ENCODE peak calls at places on chromosomes 13 and 19, in four cellular contexts. L is memory B cell, Q is esophagus squamous epithelium, T is BE2C. R is an unnamed sample.

GRCh38 chr19:2549701-2550191 is 73.8 kb downstream of the GADD45B start:
- DNase-seq in L (no peak), Q (no peak), T (no peak), R (no peak)

GRCh38 chr19:1523412-1524205 is at the start of gene PLK5:
- DNase-seq in L (no peak), Q (no peak), T (no peak), R (no peak)

GRCh38 chr19:294819-295686 is 3.9 kb upstream of the PLPP2 start:
- DNase-seq in L (peak), Q (no peak), T (no peak), R (peak)

GRCh38 chr19:46818812-46819211 is 30.4 kb upstream of the SLC1A5 start:
- DNase-seq in L (no peak), Q (no peak), T (no peak), R (no peak)

GRCh38 chr13:25778808-25779207 is 273.0 kb downstream of the SHISA2 start:
- DNase-seq in L (no peak), Q (no peak), T (no peak), R (no peak)

GRCh38 chr19:27746691-27747380 is 1466.1 kb downstream of the UQCRFS1 start:
- DNase-seq in L (no peak), Q (no peak), T (peak), R (peak)

GRCh38 chr13:78657699-78658629 is 991 bp downstream of the OBI1 start:
- DNase-seq in L (no peak), Q (no peak), T (no peak), R (peak)

GRCh38 chr19:39736088-39736487 is 1.7 kb downstream of the CLC start:
- DNase-seq in L (no peak), Q (no peak), T (no peak), R (no peak)

GRCh38 chr19:14367016-14367415 is 14.2 kb upstream of the ADGRE5 start:
- DNase-seq in L (no peak), Q (no peak), T (no peak), R (no peak)

GRCh38 chr13:85314686-85315085 is 484.5 kb downstream of the SLITRK6 start:
- DNase-seq in L (no peak), Q (no peak), T (no peak), R (no peak)

GRCh38 chr13:36848228-36848982 is 29.4 kb downstream of the RFXAP start:
- DNase-seq in L (no peak), Q (no peak), T (peak), R (no peak)

GRCh38 chr13:114134944-114135610 is 2.7 kb upstream of the RASA3 start:
- DNase-seq in L (no peak), Q (no peak), T (no peak), R (no peak)

GRCh38 chr13:100611678-100612492 is 23.3 kb upstream of the GGACT start:
- DNase-seq in L (no peak), Q (no peak), T (no peak), R (no peak)

GRCh38 chr13:111247552-111247951 is 72.9 kb upstream of the TEX29 start:
- DNase-seq in L (no peak), Q (no peak), T (no peak), R (no peak)

GRCh38 chr13:30616927-30617314 is 799 bp upstream of the USPL1 start:
- DNase-seq in L (no peak), Q (no peak), T (peak), R (no peak)

GRCh38 chr13:100044936-100045335 is 44.0 kb upstream of the PCCA start:
- DNase-seq in L (no peak), Q (no peak), T (no peak), R (no peak)

GRCh38 chr13:51520524-51520923 is 63.7 kb upstream of the WDFY2 start:
- DNase-seq in L (no peak), Q (no peak), T (no peak), R (no peak)

GRCh38 chr13:69999875-70000274 is 107.8 kb upstream of the ATXN8OS start:
- DNase-seq in L (no peak), Q (no peak), T (no peak), R (no peak)

GRCh38 chr19:9847087-9847671 is 12.1 kb downstream of the PIN1 start:
- DNase-seq in L (no peak), Q (no peak), T (peak), R (no peak)

GRCh38 chr13:23183292-23183691 is 2.5 kb downstream of the SGCG start:
- DNase-seq in L (no peak), Q (no peak), T (no peak), R (no peak)

GRCh38 chr19:3194703-3195087 is 9.0 kb downstream of the NCLN start:
- DNase-seq in L (no peak), Q (no peak), T (no peak), R (no peak)

R was measured in SK-N-DZ.